ENCODE peak calls at places on chromosomes 13 and 19, in ten cellular contexts. L is memory B cell; D is activated T-cell treated with anti-CD3 and anti-CD28 coated beads, Interleukin-2, amount 50 U/mL, for 4 hours; C is heart right ventricle; S is gastroesophageal sphincter; I is left lung; J is psoas muscle; T is stimulated activated effector memory CD8-positive, alpha-beta T cell treated with anti-CD3 and anti-CD28 coated beads, Interleukin-12 subunit alpha, Interleukin-12 subunit beta, amount 100 ng/mL, for 72 hours; P is IMR-90; G is stimulated activated naive CD8-positive, alpha-beta T cell treated with anti-CD3 and anti-CD28 coated beads, Interleukin-15, Interleukin-2, amounts not matched to agents 100 U/mL and 50 U/mL, for 24 hours. N is an unnamed sample.

GRCh38 chr13:49098771-49099512 is 121.2 kb upstream of the MLNR start:
- ATAC-seq in L (no peak), D (no peak), C (peak), S (no peak), I (peak), J (peak), T (no peak), P (no peak), G (no peak), N (no peak)

GRCh38 chr19:4952945-4953344 is 16.0 kb upstream of the KDM4B start:
- ATAC-seq in L (no peak), D (no peak), C (no peak), S (no peak), I (no peak), J (no peak), T (no peak), P (no peak), G (no peak), N (no peak)

GRCh38 chr13:53201454-53202225 is 173.0 kb downstream of the OLFM4 start:
- ATAC-seq in L (no peak), D (no peak), C (no peak), S (peak), I (peak), J (no peak), T (no peak), P (no peak), G (no peak), N (no peak)

GRCh38 chr13:95956589-95957148 is 96.5 kb downstream of the UGGT2 start:
- ATAC-seq in L (no peak), D (no peak), C (no peak), S (no peak), I (no peak), J (no peak), T (no peak), P (no peak), G (no peak), N (no peak)

GRCh38 chr13:30477346-30478235 is 11.9 kb upstream of the HMGB1 start:
- ATAC-seq in L (peak), D (no peak), C (no peak), S (no peak), I (no peak), J (no peak), T (no peak), P (no peak), G (no peak), N (no peak)

GRCh38 chr13:91045351-91046034 is 302.0 kb upstream of the MIR17HG start:
- ATAC-seq in L (no peak), D (no peak), C (no peak), S (no peak), I (peak), J (no peak), T (no peak), P (no peak), G (no peak), N (no peak)

GRCh38 chr19:35781650-35782049 is 6.3 kb downstream of the ARHGAP33 start:
- ATAC-seq in L (no peak), D (no peak), C (no peak), S (no peak), I (no peak), J (no peak), T (no peak), P (no peak), G (no peak), N (no peak)

GRCh38 chr19:10290876-10291553 is 1.3 kb downstream of the ICAM5 start:
- ATAC-seq in L (peak), D (peak), C (peak), S (peak), I (peak), J (peak), T (peak), P (peak), G (peak), N (peak)

GRCh38 chr13:27329210-27329609 is 58.6 kb downstream of the RASL11A start:
- ATAC-seq in L (no peak), D (no peak), C (no peak), S (no peak), I (no peak), J (no peak), T (no peak), P (no peak), G (no peak), N (no peak)

GRCh38 chr13:28251462-28251861 is 113.1 kb downstream of the PAN3 start:
- ATAC-seq in L (no peak), D (no peak), C (no peak), S (no peak), I (no peak), J (no peak), T (no peak), P (no peak), G (no peak), N (no peak)

GRCh38 chr13:102045713-102046112 is 356.1 kb downstream of the FGF14 start:
- ATAC-seq in L (no peak), D (no peak), C (no peak), S (no peak), I (no peak), J (no peak), T (no peak), P (no peak), G (no peak), N (no peak)

GRCh38 chr19:12802267-12803106 is 618 bp downstream of the THSD8 start:
- ATAC-seq in L (no peak), D (no peak), C (no peak), S (no peak), I (peak), J (peak), T (no peak), P (no peak), G (no peak), N (no peak)

GRCh38 chr13:107977175-107977574 is 238.2 kb downstream of the LIG4 start:
- ATAC-seq in L (no peak), D (no peak), C (no peak), S (no peak), I (no peak), J (no peak), T (no peak), P (no peak), G (no peak), N (no peak)